ENCODE peak calls at places on chromosomes 12 and 14, in ten cellular contexts. E, A, H, Y, D, X, Q, O, C and T are unnamed samples.

GRCh38 chr12:6346235-6346832 is 4.5 kb upstream of the TNFRSF1A start:
- DNase-seq in A (no peak), E (no peak), H (no peak), C (no peak), D (no peak), O (no peak), Q (no peak), X (no peak), Y (no peak), T (peak)

GRCh38 chr12:496736-497135 is 37.0 kb downstream of the B4GALNT3 start:
- DNase-seq in D (no peak), O (no peak), Y (no peak), C (no peak), X (no peak), E (no peak), Q (no peak), A (no peak), H (no peak), T (no peak)

GRCh38 chr12:126966498-126966897 is 1300.5 kb upstream of the TMEM132C start:
- DNase-seq in H (no peak), E (no peak), Y (no peak), O (no peak), X (no peak), C (no peak), A (no peak), Q (no peak), D (no peak), T (no peak)

GRCh38 chr12:109783965-109784244 is 49.3 kb downstream of the TRPV4 start:
- DNase-seq in O (no peak), Q (no peak), H (no peak), E (no peak), D (no peak), C (no peak), X (no peak), Y (no peak), A (no peak), T (no peak)

GRCh38 chr14:101008196-101008595 is 104.7 kb upstream of the RTL1 start:
- DNase-seq in Y (no peak), A (no peak), O (no peak), X (no peak), D (no peak), E (no peak), Q (no peak), H (no peak), C (no peak), T (no peak)

GRCh38 chr12:96452271-96452922 is 37.0 kb upstream of the CFAP54 start:
- DNase-seq in Y (no peak), E (no peak), X (no peak), C (no peak), H (no peak), Q (peak), D (no peak), A (no peak), O (no peak), T (no peak)

GRCh38 chr12:65977384-65977783 is 153.1 kb downstream of the HMGA2 start:
- DNase-seq in Y (no peak), X (no peak), C (peak), O (no peak), Q (peak), A (no peak), H (no peak), D (no peak), E (no peak), T (no peak)

GRCh38 chr14:59483360-59483759 is 848 bp downstream of the L3HYPDH start:
- DNase-seq in X (no peak), Y (peak), H (no peak), A (no peak), D (no peak), Q (peak), O (no peak), E (no peak), C (peak), T (no peak)

GRCh38 chr12:88334271-88334670 is 192.2 kb downstream of the TMTC3 start:
- DNase-seq in C (peak), Y (no peak), O (no peak), D (peak), Q (peak), A (no peak), H (no peak), E (no peak), X (no peak), T (peak)

GRCh38 chr12:92109613-92110012 is 36.0 kb downstream of the BTG1 start:
- DNase-seq in D (no peak), C (no peak), Y (no peak), A (no peak), H (no peak), Q (no peak), X (no peak), E (no peak), O (no peak), T (no peak)

GRCh38 chr12:45612044-45612794 is 117.3 kb upstream of the ARID2 start:
- DNase-seq in E (no peak), D (no peak), A (no peak), X (no peak), O (no peak), Y (no peak), Q (peak), H (no peak), C (peak), T (no peak)

GRCh38 chr12:104695453-104696148 is 238.9 kb downstream of the CHST11 start:
- DNase-seq in Q (peak), H (peak), A (peak), O (no peak), Y (no peak), E (peak), X (peak), D (no peak), C (peak), T (no peak)

GRCh38 chr12:98725481-98726247 is 80.6 kb downstream of the APAF1 start:
- DNase-seq in O (no peak), D (peak), H (no peak), X (peak), Q (peak), Y (peak), A (peak), C (peak), E (no peak), T (peak)

GRCh38 chr12:9364224-9365176 is 156.3 kb upstream of the PZP start:
- DNase-seq in D (no peak), H (no peak), E (no peak), X (peak), O (no peak), A (no peak), Y (no peak), C (peak), Q (peak), T (no peak)

GRCh38 chr14:21097616-21098133 is 780 bp downstream of the ZNF219 start:
- DNase-seq in H (no peak), Q (no peak), Y (peak), A (no peak), E (no peak), C (no peak), D (no peak), X (no peak), O (no peak), T (no peak)

GRCh38 chr12:38892090-38892786 is 13.2 kb downstream of the CPNE8 start:
- DNase-seq in X (no peak), A (no peak), D (no peak), E (no peak), Y (no peak), Q (peak), C (peak), H (no peak), O (no peak), T (no peak)

GRCh38 chr12:49089831-49090773 is 4.5 kb downstream of the DHH start:
- DNase-seq in O (peak), C (peak), Y (peak), Q (no peak), X (peak), H (no peak), E (no peak), A (no peak), D (no peak), T (peak)

GRCh38 chr12:118436002-118436724 is 59.8 kb downstream of the SUDS3 start:
- DNase-seq in E (no peak), Q (peak), Y (peak), X (no peak), C (no peak), O (no peak), H (no peak), A (no peak), D (peak), T (peak)

GRCh38 chr14:81219821-81220487 is 805 bp downstream of the GTF2A1 start:
- DNase-seq in Y (no peak), C (no peak), E (peak), H (peak), X (peak), Q (no peak), D (no peak), A (peak), O (peak), T (peak)

GRCh38 chr14:51867753-51868152 is 7.3 kb downstream of the GNG2 start:
- DNase-seq in H (no peak), A (no peak), X (peak), Q (no peak), Y (no peak), E (no peak), D (no peak), O (no peak), C (no peak), T (no peak)

GRCh38 chr12:109900752-109901580 is 892 bp downstream of the TCHP start:
- DNase-seq in Y (no peak), X (no peak), D (no peak), C (peak), O (no peak), H (no peak), E (no peak), A (no peak), Q (no peak), T (no peak)

GRCh38 chr14:76844223-76844622 is 18.0 kb downstream of the LRRC74A start:
- DNase-seq in Y (no peak), C (peak), X (peak), H (peak), O (peak), A (peak), E (peak), Q (peak), D (no peak), T (peak)

GRCh38 chr12:63826002-63826585 is 18.4 kb upstream of the SRGAP1 start:
- DNase-seq in E (no peak), D (peak), Q (peak), O (no peak), C (peak), A (no peak), X (no peak), Y (peak), H (no peak), T (peak)

GRCh38 chr12:122139941-122140340 is 34.1 kb downstream of the IL31 start:
- DNase-seq in E (no peak), Y (no peak), D (no peak), Q (no peak), H (no peak), C (no peak), A (no peak), O (no peak), X (no peak), T (no peak)

GRCh38 chr12:56257491-56258067 is 605 bp downstream of the ANKRD52 start:
- DNase-seq in D (peak), H (no peak), Y (peak), C (no peak), A (no peak), E (no peak), X (no peak), Q (peak), O (no peak), T (no peak)

GRCh38 chr12:46590991-46591703 is 218.6 kb upstream of the SLC38A2 start:
- DNase-seq in A (no peak), D (no peak), Q (peak), Y (no peak), C (no peak), E (no peak), X (no peak), O (no peak), H (no peak), T (peak)

GRCh38 chr12:94047781-94048567 is 100.4 kb upstream of the PLXNC1 start:
- DNase-seq in C (no peak), O (no peak), A (no peak), Y (peak), X (no peak), E (no peak), D (no peak), Q (peak), H (no peak), T (no peak)

GRCh38 chr12:46154221-46154975 is 114.4 kb downstream of the SLC38A1 start:
- DNase-seq in Y (no peak), E (no peak), C (peak), O (no peak), A (no peak), Q (peak), X (no peak), D (no peak), H (no peak), T (no peak)

GRCh38 chr14:100734031-100734990 is 7.6 kb downstream of the DLK1 start:
- DNase-seq in O (no peak), Y (no peak), E (no peak), X (no peak), C (no peak), A (no peak), H (no peak), Q (no peak), D (no peak), T (no peak)